ENCODE peak calls at places on chromosomes 5 and 9, in five cellular contexts. One of them, this sample, is unnamed.

GRCh38 chr5:157269165-157269671 is 3.3 kb downstream of the CYFIP2 start:
- DNase-seq in uterus: no peak
- DNase-seq in HCT116: no peak
- DNase-seq in lung: peak; percentile 75
- DNase-seq in IMR-90: no peak
- DNase-seq in this sample: peak; percentile 69

GRCh38 chr5:142063878-142064331 is 44.7 kb upstream of the NDFIP1 start:
- DNase-seq in uterus: peak; percentile 66
- DNase-seq in HCT116: no peak
- DNase-seq in lung: no peak
- DNase-seq in IMR-90: peak; percentile 61
- DNase-seq in this sample: peak; percentile 54

GRCh38 chr9:102124465-102124864 is 386.0 kb upstream of the GRIN3A start:
- DNase-seq in uterus: no peak
- DNase-seq in HCT116: no peak
- DNase-seq in lung: no peak
- DNase-seq in IMR-90: no peak
- DNase-seq in this sample: no peak

GRCh38 chr9:117682955-117683710 is 21.1 kb upstream of the TLR4 start:
- DNase-seq in uterus: no peak
- DNase-seq in HCT116: no peak
- DNase-seq in lung: no peak
- DNase-seq in IMR-90: no peak
- DNase-seq in this sample: no peak

GRCh38 chr9:38724749-38725148 is 4.8 kb upstream of the FAM240B start:
- DNase-seq in uterus: no peak
- DNase-seq in HCT116: no peak
- DNase-seq in lung: no peak
- DNase-seq in IMR-90: no peak
- DNase-seq in this sample: no peak

GRCh38 chr5:122111513-122111912 is 17.8 kb upstream of the ZNF474 start:
- DNase-seq in uterus: no peak
- DNase-seq in HCT116: no peak
- DNase-seq in lung: no peak
- DNase-seq in IMR-90: no peak
- DNase-seq in this sample: no peak

GRCh38 chr9:93012998-93013855 is 45.3 kb upstream of the SUSD3 start:
- DNase-seq in uterus: peak; percentile 6
- DNase-seq in HCT116: no peak
- DNase-seq in lung: no peak
- DNase-seq in IMR-90: no peak
- DNase-seq in this sample: no peak

GRCh38 chr5:42974546-42974945 is 65.6 kb downstream of the ANXA2R start:
- DNase-seq in uterus: no peak
- DNase-seq in HCT116: no peak
- DNase-seq in lung: no peak
- DNase-seq in IMR-90: peak; percentile 36
- DNase-seq in this sample: no peak

GRCh38 chr5:160039810-160040470 is 31.0 kb downstream of the TTC1 start:
- DNase-seq in uterus: no peak
- DNase-seq in HCT116: no peak
- DNase-seq in lung: no peak
- DNase-seq in IMR-90: peak; percentile 72
- DNase-seq in this sample: no peak
- H3K4me1 ChIP-seq in uterus: no peaks in the 10 kb centered on the region
- H3K4me1 ChIP-seq in HCT116: no peaks in the 10 kb centered on the region
- H3K4me1 ChIP-seq in lung: no peaks in the 10 kb centered on the region
- H3K4me1 ChIP-seq in IMR-90: no peaks in the 10 kb centered on the region
- H3K4me1 ChIP-seq in this sample: peaks cover 13% of the 10 kb centered on the region

GRCh38 chr5:58462623-58463230 is 2.8 kb upstream of the PLK2 start:
- DNase-seq in uterus: no peak
- DNase-seq in HCT116: peak; percentile 61
- DNase-seq in lung: peak; percentile 35
- DNase-seq in IMR-90: peak; percentile 72
- DNase-seq in this sample: peak; percentile 29
- TF ChIP-seq CTCF in uterus: peak; percentile 60
- TF ChIP-seq CTCF in HCT116: peak; percentile 61
- TF ChIP-seq CTCF in lung: peak; percentile 63
- TF ChIP-seq CTCF in IMR-90: peak; percentile 72
- TF ChIP-seq CTCF in this sample: peak; percentile 30

GRCh38 chr9:122389195-122389594 is 18.4 kb downstream of the PTGS1 start:
- DNase-seq in uterus: no peak
- DNase-seq in HCT116: no peak
- DNase-seq in lung: no peak
- DNase-seq in IMR-90: no peak
- DNase-seq in this sample: no peak
- H3K27me3 ChIP-seq in uterus: no peaks in the 10 kb centered on the region
- H3K27me3 ChIP-seq in HCT116: no peaks in the 10 kb centered on the region
- H3K27me3 ChIP-seq in lung: no peaks in the 10 kb centered on the region
- H3K27me3 ChIP-seq in IMR-90: no peaks in the 10 kb centered on the region
- H3K27me3 ChIP-seq in this sample: no peaks in the 10 kb centered on the region

DNA sequence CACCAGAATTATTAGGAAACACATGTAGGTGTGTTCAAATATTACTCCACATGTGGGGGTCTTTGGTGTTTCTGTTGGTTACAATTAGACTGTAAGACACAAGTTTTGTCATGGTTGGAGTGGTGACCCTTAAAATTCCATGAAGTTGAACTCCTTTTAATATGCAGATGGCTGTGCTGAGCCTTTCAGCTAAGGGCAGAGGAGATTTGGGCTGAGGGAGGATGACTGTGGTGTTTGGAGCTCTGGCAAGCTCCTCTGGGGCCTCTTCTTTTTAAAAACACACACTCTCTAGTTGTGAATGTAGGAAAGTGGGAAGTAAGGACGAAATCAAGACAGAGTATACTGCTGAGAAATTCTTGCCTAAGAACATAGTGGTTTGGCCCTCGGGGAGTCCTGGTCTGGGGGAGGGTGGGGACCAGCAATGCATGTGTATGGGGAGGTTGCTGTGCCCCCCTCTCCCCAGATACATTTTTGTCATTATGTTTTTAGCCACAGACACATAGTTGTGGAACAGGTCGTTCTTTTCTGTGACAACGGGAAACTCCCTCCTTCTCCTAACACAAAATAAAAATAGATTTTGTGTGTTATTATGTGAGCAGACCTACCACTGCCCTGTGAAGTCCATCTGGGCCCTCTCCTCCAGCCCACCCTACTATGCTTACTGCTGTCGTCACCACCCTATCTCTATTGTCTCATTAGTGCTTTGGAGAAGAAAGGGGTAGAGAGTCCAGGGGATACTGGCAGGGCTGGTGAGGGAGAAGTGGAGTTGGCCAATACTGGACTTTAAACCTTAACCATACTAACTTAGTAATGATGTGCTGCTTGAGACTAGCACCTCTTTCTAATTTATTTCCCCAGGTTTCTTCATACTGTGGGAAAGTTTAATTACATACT is 10.0 kb downstream of the SMARCA2 start:
- DNase-seq in uterus: no peak
- DNase-seq in HCT116: no peak
- DNase-seq in lung: no peak
- DNase-seq in IMR-90: no peak
- DNase-seq in this sample: no peak
- H3K4me1 ChIP-seq in uterus: peaks cover 14% of the 10 kb centered on the region
- H3K4me1 ChIP-seq in HCT116: no peaks in the 10 kb centered on the region
- H3K4me1 ChIP-seq in lung: peaks cover 24% of the 10 kb centered on the region
- H3K4me1 ChIP-seq in IMR-90: peaks cover 5% of the 10 kb centered on the region
- H3K4me1 ChIP-seq in this sample: peaks cover 68% of the 10 kb centered on the region

GRCh38 chr9:133140174-133140505 is 19.1 kb upstream of the RALGDS start:
- DNase-seq in uterus: no peak
- DNase-seq in HCT116: no peak
- DNase-seq in lung: no peak
- DNase-seq in IMR-90: no peak
- DNase-seq in this sample: no peak

GRCh38 chr9:133143639-133144141 is 20.0 kb downstream of the GBGT1 start:
- DNase-seq in uterus: no peak
- DNase-seq in HCT116: no peak
- DNase-seq in lung: no peak
- DNase-seq in IMR-90: no peak
- DNase-seq in this sample: no peak

GRCh38 chr9:133142657-133143592 is 20.8 kb downstream of the GBGT1 start:
- DNase-seq in uterus: no peak
- DNase-seq in HCT116: no peak
- DNase-seq in lung: no peak
- DNase-seq in IMR-90: no peak
- DNase-seq in this sample: no peak

GRCh38 chr9:133140606-133141005 is 19.6 kb upstream of the RALGDS start:
- DNase-seq in uterus: no peak
- DNase-seq in HCT116: no peak
- DNase-seq in lung: no peak
- DNase-seq in IMR-90: no peak
- DNase-seq in this sample: no peak

DNA sequence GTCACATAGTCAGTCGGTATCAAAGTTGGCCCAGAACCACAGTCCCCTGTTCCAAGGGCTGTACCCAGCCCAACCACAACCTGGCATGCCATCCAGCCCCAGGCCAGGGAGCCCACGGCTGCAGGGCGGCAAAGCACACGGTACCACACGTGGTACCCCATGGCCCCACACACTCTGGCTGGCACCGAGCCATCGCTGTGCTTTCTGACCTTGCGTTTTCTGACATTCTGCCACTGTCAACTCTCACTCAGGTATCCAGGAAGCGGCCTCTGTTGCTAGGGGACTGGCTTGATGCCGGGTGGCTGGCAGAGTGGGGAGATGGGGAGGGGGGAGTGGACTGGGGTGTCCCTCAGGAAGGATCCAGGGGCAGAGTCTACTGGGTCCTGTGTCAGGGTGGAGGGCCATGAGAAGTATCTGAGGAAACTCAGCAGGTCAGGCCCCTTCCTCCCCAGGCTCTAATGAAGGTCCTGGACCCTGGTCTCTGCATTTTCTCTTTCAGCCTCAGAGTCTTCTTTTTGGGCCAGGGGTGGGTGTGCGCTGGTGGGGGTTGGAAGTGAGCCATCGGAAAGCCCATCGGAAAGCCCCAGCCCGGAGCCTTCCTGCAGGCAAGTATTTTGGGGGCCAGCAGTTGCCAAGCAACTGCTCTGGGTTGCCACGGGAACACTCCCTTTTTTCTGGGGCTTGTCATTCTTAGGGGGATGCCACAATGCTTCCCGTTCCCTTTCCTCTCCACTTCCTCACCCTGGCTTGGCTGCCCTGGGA is 21.0 kb upstream of the RALGDS start:
- DNase-seq in uterus: no peak
- DNase-seq in HCT116: no peak
- DNase-seq in lung: no peak
- DNase-seq in IMR-90: no peak
- DNase-seq in this sample: peak; percentile 34
- TF ChIP-seq CTCF in uterus: no peak
- TF ChIP-seq CTCF in HCT116: no peak
- TF ChIP-seq CTCF in lung: no peak
- TF ChIP-seq CTCF in IMR-90: no peak
- TF ChIP-seq CTCF in this sample: no peak

GRCh38 chr5:51395666-51396356 is 12.6 kb downstream of the ISL1 start:
- DNase-seq in uterus: no peak
- DNase-seq in HCT116: no peak
- DNase-seq in lung: no peak
- DNase-seq in IMR-90: no peak
- DNase-seq in this sample: no peak

GRCh38 chr5:51399636-51399993 is 16.4 kb downstream of the ISL1 start:
- DNase-seq in uterus: no peak
- DNase-seq in HCT116: no peak
- DNase-seq in lung: no peak
- DNase-seq in IMR-90: no peak
- DNase-seq in this sample: no peak

GRCh38 chr5:51398875-51399635 is 15.8 kb downstream of the ISL1 start:
- DNase-seq in uterus: no peak
- DNase-seq in HCT116: no peak
- DNase-seq in lung: no peak
- DNase-seq in IMR-90: no peak
- DNase-seq in this sample: no peak

GRCh38 chr5:51396797-51397196 is 13.5 kb downstream of the ISL1 start:
- DNase-seq in uterus: no peak
- DNase-seq in HCT116: no peak
- DNase-seq in lung: no peak
- DNase-seq in IMR-90: no peak
- DNase-seq in this sample: no peak

DNA sequence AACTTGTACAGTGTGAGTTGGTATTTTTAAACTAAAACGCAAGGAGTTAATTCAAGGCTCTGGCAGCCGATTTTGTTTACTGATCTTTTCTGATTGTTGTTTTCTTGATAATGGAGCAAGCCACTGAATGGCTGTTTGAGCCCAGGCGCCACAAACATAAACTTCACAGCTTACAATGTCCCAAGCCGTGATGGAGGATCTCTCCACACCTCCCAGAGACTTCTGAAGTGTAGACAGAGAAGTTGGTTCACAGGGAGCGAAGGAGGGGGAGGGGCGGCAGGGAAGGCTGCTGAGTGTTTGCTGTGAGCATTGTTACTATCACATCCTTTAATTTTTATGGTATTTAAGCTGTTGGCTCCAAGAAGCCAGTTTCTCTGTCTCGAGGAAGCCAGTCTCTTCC is 14.7 kb downstream of the ISL1 start:
- DNase-seq in uterus: no peak
- DNase-seq in HCT116: no peak
- DNase-seq in lung: no peak
- DNase-seq in IMR-90: no peak
- DNase-seq in this sample: no peak
- H3K27me3 ChIP-seq in uterus: no peaks in the 10 kb centered on the region
- H3K27me3 ChIP-seq in HCT116: no peaks in the 10 kb centered on the region
- H3K27me3 ChIP-seq in lung: peaks cover 4% of the 10 kb centered on the region
- H3K27me3 ChIP-seq in IMR-90: peaks cover 10% of the 10 kb centered on the region
- H3K27me3 ChIP-seq in this sample: peaks cover 20% of the 10 kb centered on the region

GRCh38 chr5:158755221-158755620 is 344.5 kb downstream of the EBF1 start:
- DNase-seq in uterus: no peak
- DNase-seq in HCT116: no peak
- DNase-seq in lung: no peak
- DNase-seq in IMR-90: no peak
- DNase-seq in this sample: no peak
- H3K4me1 ChIP-seq in uterus: no peaks in the 10 kb centered on the region
- H3K4me1 ChIP-seq in HCT116: no peaks in the 10 kb centered on the region
- H3K4me1 ChIP-seq in lung: no peaks in the 10 kb centered on the region
- H3K4me1 ChIP-seq in IMR-90: no peaks in the 10 kb centered on the region
- H3K4me1 ChIP-seq in this sample: no peaks in the 10 kb centered on the region

GRCh38 chr9:99821187-99822095 is at the start of gene NR4A3:
- DNase-seq in uterus: peak; percentile 94
- DNase-seq in HCT116: peak; percentile 96
- DNase-seq in lung: peak; percentile 95
- DNase-seq in IMR-90: peak; percentile 99
- DNase-seq in this sample: peak; percentile 95
- TF ChIP-seq CTCF in uterus: no peak
- TF ChIP-seq CTCF in HCT116: no peak
- TF ChIP-seq CTCF in lung: peak; percentile 23
- TF ChIP-seq CTCF in IMR-90: peak; percentile 36
- TF ChIP-seq CTCF in this sample: peak; percentile 22

GRCh38 chr5:172671091-172671490 is 30.0 kb downstream of the NEURL1B start:
- DNase-seq in uterus: no peak
- DNase-seq in HCT116: no peak
- DNase-seq in lung: no peak
- DNase-seq in IMR-90: no peak
- DNase-seq in this sample: no peak
- H3K27me3 ChIP-seq in uterus: no peaks in the 10 kb centered on the region
- H3K27me3 ChIP-seq in HCT116: no peaks in the 10 kb centered on the region
- H3K27me3 ChIP-seq in lung: no peaks in the 10 kb centered on the region
- H3K27me3 ChIP-seq in IMR-90: no peaks in the 10 kb centered on the region
- H3K27me3 ChIP-seq in this sample: no peaks in the 10 kb centered on the region

GRCh38 chr5:10588779-10589447 is 25.0 kb downstream of the ANKRD33B start:
- DNase-seq in uterus: no peak
- DNase-seq in HCT116: no peak
- DNase-seq in lung: no peak
- DNase-seq in IMR-90: no peak
- DNase-seq in this sample: no peak
- H3K4me1 ChIP-seq in uterus: no peaks in the 10 kb centered on the region
- H3K4me1 ChIP-seq in HCT116: peaks cover 5% of the 10 kb centered on the region
- H3K4me1 ChIP-seq in lung: peaks cover 3% of the 10 kb centered on the region
- H3K4me1 ChIP-seq in IMR-90: peaks cover 4% of the 10 kb centered on the region
- H3K4me1 ChIP-seq in this sample: peaks cover 5% of the 10 kb centered on the region

This sample was measured in thyroid gland.